ENCODE peak calls at places on chromosomes 12 and 14, in five cellular contexts. S, O, C, B and K are unnamed samples.
A peak's percentile ranks its signal among the peaks of the same experiment; 100 is the strongest.

GRCh38 chr12:51328587-51328986 is 4.6 kb upstream of the BIN2 start:
- DNase-seq in B (no peak), S (no peak), C (no peak), O (no peak), K (no peak)

GRCh38 chr14:35123388-35123703 is 994 bp downstream of the PRORP start:
- DNase-seq in B (no peak), O (no peak), C (no peak), S (no peak), K (no peak)

GRCh38 chr12:131011165-131012079 is 57.7 kb downstream of the ADGRD1 start:
- DNase-seq in S (no peak), B (peak; percentile 89), C (no peak), O (no peak), K (peak; percentile 48)

GRCh38 chr14:106631886-106632285 is 1105.5 kb downstream of the TMEM121 start:
- DNase-seq in S (no peak), C (no peak), B (no peak), O (no peak), K (no peak)

GRCh38 chr12:95942532-95943230 is at the start of gene CCDC38:
- DNase-seq in O (peak; percentile 57), C (peak; percentile 66), S (peak; percentile 65), B (peak; percentile 91), K (peak; percentile 87)

GRCh38 chr12:106342397-106343212 is 14.9 kb upstream of the POLR3B start:
- DNase-seq in B (peak; percentile 89), O (peak; percentile 70), C (peak; percentile 75), S (peak; percentile 72), K (peak; percentile 39)

GRCh38 chr12:87939182-87939581 is 90.0 kb downstream of the C12orf50 start:
- DNase-seq in O (no peak), B (no peak), C (no peak), S (no peak), K (no peak)

GRCh38 chr12:109718390-109718789 is 4.8 kb downstream of the FAM222A start:
- DNase-seq in C (peak; percentile 47), B (no peak), S (no peak), O (no peak), K (no peak)

GRCh38 chr14:61498811-61499210 is 177.4 kb downstream of the PRKCH start:
- DNase-seq in O (no peak), C (no peak), S (peak; percentile 52), B (no peak), K (no peak)

GRCh38 chr12:103742349-103742784 is 98.7 kb downstream of the NT5DC3 start:
- DNase-seq in C (no peak), O (peak; percentile 10), B (no peak), S (peak; percentile 14), K (peak; percentile 23)

GRCh38 chr14:32370720-32371119 is 41.6 kb downstream of the AKAP6 start:
- DNase-seq in S (no peak), B (no peak), C (no peak), O (peak; percentile 82), K (no peak)

GRCh38 chr12:87368259-87368658 is 660.9 kb downstream of the C12orf50 start:
- DNase-seq in S (no peak), B (no peak), C (no peak), O (no peak), K (no peak)

GRCh38 chr14:24121210-24121609 is 6.5 kb upstream of the NRL start:
- DNase-seq in S (no peak), O (no peak), C (no peak), B (no peak), K (no peak)

GRCh38 chr12:92424338-92424737 is 278.5 kb upstream of the PLEKHG7 start:
- DNase-seq in S (no peak), O (peak; percentile 30), B (no peak), C (no peak), K (no peak)

GRCh38 chr14:62882967-62883366 is 162.3 kb downstream of the KCNH5 start:
- DNase-seq in C (no peak), O (no peak), S (no peak), B (no peak), K (no peak)

GRCh38 chr14:53461823-53462222 is 308.7 kb upstream of the DDHD1 start:
- DNase-seq in O (no peak), C (peak; percentile 21), S (no peak), B (no peak), K (no peak)

GRCh38 chr14:33285902-33286700 is 347.4 kb downstream of the NPAS3 start:
- DNase-seq in C (no peak), S (no peak), B (no peak), O (no peak), K (no peak)

GRCh38 chr12:50257226-50258166 is 25.8 kb downstream of the LIMA1 start:
- DNase-seq in B (no peak), O (no peak), C (peak; percentile 25), S (peak; percentile 43), K (peak; percentile 34)

GRCh38 chr12:105433804-105434203 is 103.3 kb downstream of the C12orf75 start:
- DNase-seq in B (no peak), O (peak; percentile 81), S (no peak), C (no peak), K (no peak)

GRCh38 chr12:75913502-75914110 is 118.0 kb downstream of the PHLDA1 start:
- DNase-seq in B (no peak), S (peak; percentile 48), C (peak; percentile 55), O (peak; percentile 46), K (peak; percentile 31)

GRCh38 chr12:98893126-98893525 is 248.0 kb downstream of the APAF1 start:
- DNase-seq in S (no peak), C (no peak), B (no peak), O (no peak), K (no peak)

GRCh38 chr12:95547522-95548055 is 3.7 kb downstream of the USP44 start:
- DNase-seq in S (no peak), O (peak; percentile 31), C (peak; percentile 12), B (no peak), K (peak; percentile 52)

GRCh38 chr12:117491711-117492110 is 130.3 kb upstream of the NOS1 start:
- DNase-seq in C (no peak), B (no peak), O (no peak), S (no peak), K (no peak)

GRCh38 chr14:60649815-60650381 is 621 bp upstream of the SIX1 start:
- DNase-seq in O (no peak), S (no peak), B (no peak), C (no peak), K (no peak)

GRCh38 chr12:66290716-66291200 is 11.5 kb upstream of the HELB start:
- DNase-seq in B (no peak), C (no peak), O (no peak), S (no peak), K (no peak)

GRCh38 chr12:87160848-87161601 is 868.2 kb downstream of the C12orf50 start:
- DNase-seq in S (no peak), O (no peak), C (no peak), B (no peak), K (no peak)

GRCh38 chr12:104956870-104957301 is 1.2 kb downstream of the SLC41A2 start:
- DNase-seq in S (no peak), C (no peak), O (no peak), B (no peak), K (no peak)

GRCh38 chr12:75257510-75257909 is 47.9 kb upstream of the KCNC2 start:
- DNase-seq in O (no peak), S (no peak), C (no peak), B (no peak), K (no peak)

GRCh38 chr12:94098466-94098865 is 49.9 kb upstream of the PLXNC1 start:
- DNase-seq in B (no peak), S (no peak), O (peak; percentile 88), C (no peak), K (no peak)
- H3K27ac ChIP-seq in B (no peak overlapping the region), S (no peak overlapping the region), O (peak overlapping the region; percentile 58), C (no peak overlapping the region), K (no peak overlapping the region)

DNA sequence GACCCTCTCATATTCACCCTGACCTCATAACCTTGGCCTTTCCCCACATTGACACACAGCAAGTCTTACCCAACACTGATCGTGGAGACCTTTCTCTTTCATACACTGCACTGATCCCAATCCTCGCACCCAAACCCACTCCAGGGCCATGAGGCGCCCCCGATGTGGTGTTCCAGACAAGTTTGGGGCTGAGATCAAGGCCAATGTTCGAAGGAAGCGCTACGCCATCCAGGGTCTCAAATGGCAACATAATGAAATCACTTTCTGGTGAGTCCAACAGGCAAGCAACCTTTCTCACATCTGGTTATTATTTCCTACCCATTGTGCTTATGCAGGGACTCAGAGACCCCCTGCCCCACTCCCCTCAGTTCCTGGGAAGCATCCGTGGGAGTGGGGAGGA is 5.4 kb downstream of the MMP14 start:
- DNase-seq in B (peak; percentile 26), C (no peak), O (no peak), S (no peak), K (no peak)
- H3K27ac ChIP-seq in B (no peak overlapping the region), C (no peak overlapping the region), O (no peak overlapping the region), S (no peak overlapping the region), K (no peak overlapping the region)

DNA sequence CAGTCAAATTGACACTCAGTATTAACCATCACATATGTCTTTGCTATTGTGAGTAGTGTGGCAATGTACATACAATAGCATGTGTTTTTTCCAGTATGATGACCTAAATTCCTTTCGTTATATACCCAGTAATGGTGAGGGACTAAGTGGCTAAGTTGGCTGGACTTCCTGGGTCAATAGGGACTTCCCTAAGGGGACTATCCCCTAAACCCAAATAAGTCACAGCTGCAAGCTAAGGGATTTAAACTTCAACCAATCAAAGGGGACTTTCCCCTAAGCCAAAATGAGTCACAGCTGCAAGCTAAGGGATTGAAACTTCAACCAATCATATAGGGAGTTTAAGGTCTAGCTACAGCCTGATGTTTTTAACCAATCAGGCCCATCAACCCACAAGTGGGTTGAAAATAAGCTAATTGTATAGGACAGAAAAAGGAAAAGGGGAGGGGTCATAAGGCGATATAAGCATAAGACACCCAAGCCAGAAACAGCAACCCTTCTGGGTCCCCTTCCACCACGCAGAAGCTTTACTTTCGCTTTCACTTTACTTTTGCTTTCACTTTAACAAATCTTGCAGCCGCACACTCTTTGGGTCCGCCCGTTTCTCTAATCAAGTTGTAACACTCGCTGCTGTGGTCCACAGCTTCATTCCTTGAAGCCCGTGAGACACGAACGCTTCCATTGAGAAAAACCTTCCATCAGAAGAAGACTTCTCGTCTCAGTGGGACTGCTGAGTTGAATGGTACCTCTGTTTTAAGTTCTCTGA is 404.4 kb downstream of the FLRT2 start:
- DNase-seq in B (peak; percentile 61), S (no peak), O (no peak), C (no peak), K (peak; percentile 12)
- H3K27ac ChIP-seq in B (peak overlapping the region; percentile 8), S (peak overlapping the region; percentile 58), O (no peak overlapping the region), C (no peak overlapping the region), K (no peak overlapping the region)

GRCh38 chr12:11757531-11757930 is 108.1 kb downstream of the ETV6 start:
- DNase-seq in C (no peak), S (no peak), O (no peak), B (no peak), K (no peak)
- H3K27ac ChIP-seq in C (peak overlapping the region; percentile 95), S (no peak overlapping the region), O (no peak overlapping the region), B (peak overlapping the region; percentile 90), K (no peak overlapping the region)

GRCh38 chr14:68192935-68193334 is 373.4 kb downstream of the RAD51B start:
- DNase-seq in C (no peak), S (no peak), B (no peak), O (no peak), K (no peak)
- H3K27ac ChIP-seq in C (no peak overlapping the region), S (no peak overlapping the region), B (no peak overlapping the region), O (no peak overlapping the region), K (peak overlapping the region; percentile 84)

GRCh38 chr12:27530157-27530922 is 6.3 kb downstream of the PPFIBP1 start:
- DNase-seq in B (no peak), C (no peak), O (no peak), S (peak; percentile 52), K (peak; percentile 48)
- H3K27ac ChIP-seq in B (no peak overlapping the region), C (no peak overlapping the region), O (no peak overlapping the region), S (peak overlapping the region; percentile 97), K (peak overlapping the region; percentile 50)